ENCODE peak calls at places on chromosomes 11 and 22, in six cellular contexts. P is A549, T is neural progenitor cell, M is left ventricle myocardium inferior, O is heart right ventricle, X is Panc1. D is an unnamed sample.

GRCh38 chr11:39011822-39012221 is 2413.8 kb upstream of the RAG2 start:
- DNase-seq in P (no peak), T (no peak), M (no peak), O (no peak), X (no peak), D (no peak)

GRCh38 chr11:70742553-70743291 is 344.4 kb downstream of the CTTN start:
- DNase-seq in P (no peak), T (peak; percentile 89), M (no peak), O (no peak), X (no peak), D (peak; percentile 46)

GRCh38 chr11:126114486-126115252 is 52.0 kb upstream of the CDON start:
- DNase-seq in P (no peak), T (no peak), M (no peak), O (no peak), X (no peak), D (no peak)

GRCh38 chr22:38172489-38173155 is 9.0 kb downstream of the PLA2G6 start:
- DNase-seq in P (no peak), T (no peak), M (peak; percentile 76), O (peak; percentile 73), X (no peak), D (peak; percentile 70)

GRCh38 chr22:30459206-30460052 is 12.4 kb downstream of the SEC14L3 start:
- DNase-seq in P (peak; percentile 12), T (peak; percentile 75), M (no peak), O (no peak), X (no peak), D (no peak)

GRCh38 chr11:128182844-128183243 is 404.5 kb downstream of the ETS1 start:
- DNase-seq in P (no peak), T (peak; percentile 23), M (no peak), O (no peak), X (no peak), D (no peak)

GRCh38 chr22:22111267-22111751 is 128.7 kb upstream of the TOP3B start:
- DNase-seq in P (peak; percentile 42), T (no peak), M (no peak), O (no peak), X (peak; percentile 38), D (no peak)

GRCh38 chr11:68354181-68354872 is 41.9 kb downstream of the LRP5 start:
- DNase-seq in P (peak; percentile 91), T (no peak), M (peak; percentile 87), O (peak; percentile 85), X (peak; percentile 70), D (peak; percentile 91)

GRCh38 chr22:35399678-35400334 is at the start of gene MCM5:
- DNase-seq in P (peak; percentile 96), T (peak; percentile 98), M (peak; percentile 98), O (peak; percentile 96), X (peak; percentile 84), D (peak; percentile 98)

GRCh38 chr11:108198833-108199232 is 23.6 kb downstream of the NPAT start:
- DNase-seq in P (no peak), T (no peak), M (no peak), O (no peak), X (no peak), D (peak; percentile 70)

GRCh38 chr22:43847376-43848289 is 14.7 kb downstream of the SULT4A1 start:
- DNase-seq in P (no peak), T (no peak), M (no peak), O (no peak), X (no peak), D (no peak)

GRCh38 chr11:77506857-77507256 is 33.0 kb upstream of the PAK1 start:
- DNase-seq in P (no peak), T (no peak), M (no peak), O (no peak), X (no peak), D (no peak)

GRCh38 chr22:46738961-46739870 is 1.2 kb upstream of the CERK start:
- DNase-seq in P (peak; percentile 89), T (peak; percentile 36), M (no peak), O (peak; percentile 49), X (peak; percentile 47), D (no peak)

GRCh38 chr11:100823360-100823759 is 136.3 kb downstream of the ARHGAP42 start:
- DNase-seq in P (no peak), T (no peak), M (no peak), O (no peak), X (no peak), D (no peak)

GRCh38 chr22:20243545-20244249 is 24.4 kb downstream of the RTN4R start:
- DNase-seq in P (peak; percentile 33), T (no peak), M (peak; percentile 75), O (peak; percentile 71), X (no peak), D (peak; percentile 83)

GRCh38 chr11:65366340-65366773 is 11.8 kb downstream of the TIGD3 start:
- DNase-seq in P (peak; percentile 88), T (peak; percentile 85), M (no peak), O (no peak), X (peak; percentile 60), D (no peak)

GRCh38 chr11:106001304-106002012 is 20.6 kb downstream of the MSANTD4 start:
- DNase-seq in P (no peak), T (no peak), M (no peak), O (no peak), X (no peak), D (no peak)

GRCh38 chr22:48239461-48240164 is 1477.2 kb downstream of the TBC1D22A start:
- DNase-seq in P (no peak), T (peak; percentile 92), M (no peak), O (no peak), X (no peak), D (no peak)

GRCh38 chr11:117673561-117673960 is 123.5 kb downstream of the DSCAML1 start:
- DNase-seq in P (no peak), T (no peak), M (no peak), O (no peak), X (no peak), D (no peak)

GRCh38 chr11:117679464-117679863 is 117.6 kb downstream of the DSCAML1 start:
- DNase-seq in P (no peak), T (no peak), M (no peak), O (no peak), X (no peak), D (no peak)

GRCh38 chr11:117676501-117676900 is 120.5 kb downstream of the DSCAML1 start:
- DNase-seq in P (no peak), T (no peak), M (no peak), O (no peak), X (no peak), D (no peak)

GRCh38 chr11:117678651-117679407 is 118.2 kb downstream of the DSCAML1 start:
- DNase-seq in P (no peak), T (no peak), M (no peak), O (no peak), X (no peak), D (no peak)

DNA sequence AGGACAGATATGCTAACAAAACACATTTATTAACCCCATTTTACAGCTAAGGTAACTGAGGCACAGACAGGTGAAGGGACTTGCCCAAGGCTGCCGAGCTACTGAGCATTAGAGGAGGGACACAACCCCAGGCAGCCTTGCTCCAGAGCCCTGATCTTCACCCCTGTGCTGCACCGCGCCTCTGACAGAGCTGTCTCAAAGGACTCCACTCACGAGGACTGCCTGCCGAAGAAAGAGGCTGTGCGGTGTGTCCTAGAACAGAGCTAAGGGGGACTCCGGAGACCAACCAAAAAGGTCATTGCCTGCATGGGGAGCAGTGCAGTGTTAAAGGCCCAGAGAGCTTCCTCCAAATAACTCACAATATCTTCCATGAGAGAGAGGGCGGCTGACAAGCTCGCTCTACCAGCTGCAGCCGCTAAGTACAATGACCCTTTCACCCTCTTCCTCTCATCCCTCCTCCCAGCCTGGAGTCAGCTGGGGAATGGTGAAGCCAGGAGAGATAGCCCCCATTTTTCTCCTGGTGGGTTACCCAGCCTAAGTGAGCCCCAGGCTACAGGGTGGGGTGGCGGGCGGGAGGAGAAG is 119.2 kb downstream of the DSCAML1 start:
- DNase-seq in P (no peak), T (no peak), M (no peak), O (no peak), X (no peak), D (no peak)
- H3K27ac ChIP-seq in P (no peak overlapping the region), T (no peak overlapping the region), M (no peak overlapping the region), O (no peak overlapping the region), X (no peak overlapping the region), D (no peak overlapping the region)

GRCh38 chr11:47392546-47393162 is 14.3 kb upstream of the SPI1 start:
- DNase-seq in P (no peak), T (no peak), M (no peak), O (no peak), X (no peak), D (no peak)

GRCh38 chr11:47393163-47394049 is 15.0 kb upstream of the SLC39A13 start:
- DNase-seq in P (no peak), T (peak; percentile 0), M (peak; percentile 47), O (peak; percentile 40), X (no peak), D (peak; percentile 74)

GRCh38 chr11:47395225-47396048 is 13.0 kb upstream of the SLC39A13 start:
- DNase-seq in P (no peak), T (no peak), M (no peak), O (no peak), X (no peak), D (no peak)

GRCh38 chr11:47394322-47395224 is 13.8 kb upstream of the SLC39A13 start:
- DNase-seq in P (no peak), T (peak; percentile 2), M (peak; percentile 70), O (peak; percentile 63), X (no peak), D (peak; percentile 87)

GRCh38 chr11:47394050-47394321 is 14.4 kb upstream of the SLC39A13 start:
- DNase-seq in P (no peak), T (no peak), M (no peak), O (no peak), X (no peak), D (peak; percentile 80)
- H3K4me1 ChIP-seq in P (no peaks in the 10 kb centered on the region), T (no peaks in the 10 kb centered on the region), M (peaks cover 25% of the 10 kb centered on the region), O (peaks cover 28% of the 10 kb centered on the region), X (no peaks in the 10 kb centered on the region), D (peaks cover 57% of the 10 kb centered on the region)

GRCh38 chr11:6607190-6607635 is 3.6 kb downstream of the ILK start:
- DNase-seq in P (no peak), T (no peak), M (no peak), O (no peak), X (no peak), D (no peak)

GRCh38 chr11:6608726-6609501 is 3.1 kb downstream of the TAF10 start:
- DNase-seq in P (no peak), T (no peak), M (no peak), O (no peak), X (no peak), D (no peak)

GRCh38 chr11:6609502-6610015 is 2.5 kb downstream of the TAF10 start:
- DNase-seq in P (no peak), T (no peak), M (no peak), O (no peak), X (no peak), D (no peak)

GRCh38 chr11:6606471-6607189 is 3.1 kb downstream of the ILK start:
- DNase-seq in P (peak; percentile 92), T (peak; percentile 95), M (peak; percentile 95), O (peak; percentile 90), X (peak; percentile 92), D (peak; percentile 91)

GRCh38 chr11:6608011-6608410 is 4.0 kb downstream of the TAF10 start:
- DNase-seq in P (no peak), T (no peak), M (no peak), O (no peak), X (no peak), D (no peak)
- H3K4me3 ChIP-seq in P (no peak overlapping the region), T (no peak overlapping the region), M (peak overlapping the region; percentile 90), O (no peak overlapping the region), X (no peak overlapping the region), D (no peak overlapping the region)

DNA sequence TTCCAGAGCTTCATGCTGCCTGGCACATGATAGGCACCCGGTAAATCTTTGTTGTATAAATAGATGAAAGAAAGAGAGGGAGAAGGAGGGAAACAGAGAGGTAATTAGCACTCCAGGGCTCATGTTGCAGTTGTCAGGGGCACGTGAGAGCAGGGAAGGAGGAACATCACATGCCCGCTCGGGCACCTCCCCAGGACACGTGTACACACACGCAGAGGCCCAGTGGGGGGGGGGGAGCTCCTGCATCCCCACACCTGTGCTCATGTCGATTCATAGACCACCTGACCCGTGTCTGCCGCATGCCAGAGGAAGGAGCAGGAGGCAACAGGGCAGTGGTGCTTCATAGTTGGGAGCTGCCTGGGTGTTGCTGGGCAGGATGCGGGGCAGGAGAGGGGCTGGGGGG is 37.1 kb upstream of the NNMT start:
- DNase-seq in P (no peak), T (no peak), M (peak; percentile 66), O (no peak), X (no peak), D (peak; percentile 70)
- H3K27ac ChIP-seq in P (no peak overlapping the region), T (no peak overlapping the region), M (peak overlapping the region; percentile 88), O (peak overlapping the region; percentile 81), X (no peak overlapping the region), D (peak overlapping the region; percentile 42)